ENCODE peak calls at places on chromosomes 13 and 19, in nine cellular contexts. One of them, this sample, is unnamed.

GRCh38 chr19:11261902-11262839 is at the start of gene DOCK6:
- DNase-seq in transverse colon: peak
- DNase-seq in HFF-Myc: no peak
- DNase-seq in activated T-cell treated with anti-CD3 and anti-CD28 coated beads, Interleukin-2, amount 50 U/mL, for 4 hours: no peak
- DNase-seq in GM23338: peak
- DNase-seq in HAP-1: peak
- DNase-seq in IMR-90: no peak
- DNase-seq in NCI-H748 treated with DMSO at 0.1 percent for 48 hours: no peak
- DNase-seq in A549: no peak
- DNase-seq in this sample: peak

GRCh38 chr13:67549331-67549730 is 319.2 kb upstream of the PCDH9 start:
- DNase-seq in transverse colon: no peak
- DNase-seq in HFF-Myc: no peak
- DNase-seq in activated T-cell treated with anti-CD3 and anti-CD28 coated beads, Interleukin-2, amount 50 U/mL, for 4 hours: no peak
- DNase-seq in GM23338: no peak
- DNase-seq in HAP-1: no peak
- DNase-seq in IMR-90: peak
- DNase-seq in NCI-H748 treated with DMSO at 0.1 percent for 48 hours: no peak
- DNase-seq in A549: peak
- DNase-seq in this sample: no peak

GRCh38 chr13:100977841-100978240 is 303.2 kb upstream of the TMTC4 start:
- DNase-seq in transverse colon: no peak
- DNase-seq in HFF-Myc: no peak
- DNase-seq in activated T-cell treated with anti-CD3 and anti-CD28 coated beads, Interleukin-2, amount 50 U/mL, for 4 hours: no peak
- DNase-seq in GM23338: no peak
- DNase-seq in HAP-1: no peak
- DNase-seq in IMR-90: no peak
- DNase-seq in NCI-H748 treated with DMSO at 0.1 percent for 48 hours: no peak
- DNase-seq in A549: no peak
- DNase-seq in this sample: no peak

GRCh38 chr19:27776020-27776419 is 1436.9 kb downstream of the UQCRFS1 start:
- DNase-seq in transverse colon: no peak
- DNase-seq in HFF-Myc: no peak
- DNase-seq in activated T-cell treated with anti-CD3 and anti-CD28 coated beads, Interleukin-2, amount 50 U/mL, for 4 hours: no peak
- DNase-seq in GM23338: peak
- DNase-seq in HAP-1: peak
- DNase-seq in IMR-90: peak
- DNase-seq in NCI-H748 treated with DMSO at 0.1 percent for 48 hours: no peak
- DNase-seq in A549: peak
- DNase-seq in this sample: no peak

GRCh38 chr19:51480590-51480989 is 2.3 kb downstream of the CEACAM18 start:
- DNase-seq in transverse colon: no peak
- DNase-seq in HFF-Myc: no peak
- DNase-seq in activated T-cell treated with anti-CD3 and anti-CD28 coated beads, Interleukin-2, amount 50 U/mL, for 4 hours: no peak
- DNase-seq in GM23338: peak
- DNase-seq in HAP-1: peak
- DNase-seq in IMR-90: no peak
- DNase-seq in NCI-H748 treated with DMSO at 0.1 percent for 48 hours: no peak
- DNase-seq in A549: no peak
- DNase-seq in this sample: peak

GRCh38 chr19:49272204-49272603 is 52.8 kb downstream of the SLC6A16 start:
- DNase-seq in transverse colon: no peak
- DNase-seq in HFF-Myc: peak
- DNase-seq in activated T-cell treated with anti-CD3 and anti-CD28 coated beads, Interleukin-2, amount 50 U/mL, for 4 hours: no peak
- DNase-seq in GM23338: no peak
- DNase-seq in HAP-1: no peak
- DNase-seq in IMR-90: peak
- DNase-seq in NCI-H748 treated with DMSO at 0.1 percent for 48 hours: no peak
- DNase-seq in A549: peak
- DNase-seq in this sample: no peak

GRCh38 chr19:45768644-45769053 is 403 bp downstream of the SIX5 start:
- DNase-seq in transverse colon: peak
- DNase-seq in HFF-Myc: no peak
- DNase-seq in activated T-cell treated with anti-CD3 and anti-CD28 coated beads, Interleukin-2, amount 50 U/mL, for 4 hours: peak
- DNase-seq in GM23338: peak
- DNase-seq in HAP-1: peak
- DNase-seq in IMR-90: peak
- DNase-seq in NCI-H748 treated with DMSO at 0.1 percent for 48 hours: no peak
- DNase-seq in A549: peak
- DNase-seq in this sample: peak

GRCh38 chr19:1942078-1942933 is 1.3 kb downstream of the CSNK1G2 start:
- DNase-seq in transverse colon: peak
- DNase-seq in HFF-Myc: peak
- DNase-seq in activated T-cell treated with anti-CD3 and anti-CD28 coated beads, Interleukin-2, amount 50 U/mL, for 4 hours: peak
- DNase-seq in GM23338: peak
- DNase-seq in HAP-1: peak
- DNase-seq in IMR-90: peak
- DNase-seq in NCI-H748 treated with DMSO at 0.1 percent for 48 hours: peak
- DNase-seq in A549: peak
- DNase-seq in this sample: peak

GRCh38 chr19:12696366-12697335 is at the start of gene FBXW9:
- DNase-seq in transverse colon: peak
- DNase-seq in HFF-Myc: peak
- DNase-seq in activated T-cell treated with anti-CD3 and anti-CD28 coated beads, Interleukin-2, amount 50 U/mL, for 4 hours: peak
- DNase-seq in GM23338: peak
- DNase-seq in HAP-1: peak
- DNase-seq in IMR-90: peak
- DNase-seq in NCI-H748 treated with DMSO at 0.1 percent for 48 hours: peak
- DNase-seq in A549: peak
- DNase-seq in this sample: peak

GRCh38 chr19:13103961-13104847 is 1.5 kb upstream of the LYL1 start:
- DNase-seq in transverse colon: peak
- DNase-seq in HFF-Myc: no peak
- DNase-seq in activated T-cell treated with anti-CD3 and anti-CD28 coated beads, Interleukin-2, amount 50 U/mL, for 4 hours: peak
- DNase-seq in GM23338: peak
- DNase-seq in HAP-1: peak
- DNase-seq in IMR-90: no peak
- DNase-seq in NCI-H748 treated with DMSO at 0.1 percent for 48 hours: no peak
- DNase-seq in A549: no peak
- DNase-seq in this sample: peak

GRCh38 chr13:24502567-24503375 is 9.8 kb downstream of the PARP4 start:
- DNase-seq in transverse colon: peak
- DNase-seq in HFF-Myc: peak
- DNase-seq in activated T-cell treated with anti-CD3 and anti-CD28 coated beads, Interleukin-2, amount 50 U/mL, for 4 hours: no peak
- DNase-seq in GM23338: no peak
- DNase-seq in HAP-1: peak
- DNase-seq in IMR-90: peak
- DNase-seq in NCI-H748 treated with DMSO at 0.1 percent for 48 hours: no peak
- DNase-seq in A549: peak
- DNase-seq in this sample: no peak

GRCh38 chr19:799076-799881 is 2.0 kb downstream of the PTBP1 start:
- DNase-seq in transverse colon: peak
- DNase-seq in HFF-Myc: no peak
- DNase-seq in activated T-cell treated with anti-CD3 and anti-CD28 coated beads, Interleukin-2, amount 50 U/mL, for 4 hours: no peak
- DNase-seq in GM23338: peak
- DNase-seq in HAP-1: peak
- DNase-seq in IMR-90: peak
- DNase-seq in NCI-H748 treated with DMSO at 0.1 percent for 48 hours: no peak
- DNase-seq in A549: no peak
- DNase-seq in this sample: no peak

GRCh38 chr13:76297331-76297730 is 588.9 kb downstream of the KCTD12 start:
- DNase-seq in transverse colon: no peak
- DNase-seq in HFF-Myc: no peak
- DNase-seq in activated T-cell treated with anti-CD3 and anti-CD28 coated beads, Interleukin-2, amount 50 U/mL, for 4 hours: no peak
- DNase-seq in GM23338: no peak
- DNase-seq in HAP-1: no peak
- DNase-seq in IMR-90: no peak
- DNase-seq in NCI-H748 treated with DMSO at 0.1 percent for 48 hours: no peak
- DNase-seq in A549: no peak
- DNase-seq in this sample: no peak

GRCh38 chr19:35013047-35013819 is 13.1 kb downstream of the GRAMD1A start:
- DNase-seq in transverse colon: peak
- DNase-seq in HFF-Myc: no peak
- DNase-seq in activated T-cell treated with anti-CD3 and anti-CD28 coated beads, Interleukin-2, amount 50 U/mL, for 4 hours: peak
- DNase-seq in GM23338: peak
- DNase-seq in HAP-1: peak
- DNase-seq in IMR-90: peak
- DNase-seq in NCI-H748 treated with DMSO at 0.1 percent for 48 hours: no peak
- DNase-seq in A549: peak
- DNase-seq in this sample: peak

GRCh38 chr19:27672309-27673047 is 1540.5 kb downstream of the UQCRFS1 start:
- DNase-seq in transverse colon: no peak
- DNase-seq in HFF-Myc: no peak
- DNase-seq in activated T-cell treated with anti-CD3 and anti-CD28 coated beads, Interleukin-2, amount 50 U/mL, for 4 hours: no peak
- DNase-seq in GM23338: no peak
- DNase-seq in HAP-1: no peak
- DNase-seq in IMR-90: no peak
- DNase-seq in NCI-H748 treated with DMSO at 0.1 percent for 48 hours: no peak
- DNase-seq in A549: no peak
- DNase-seq in this sample: no peak

GRCh38 chr19:19040417-19040816 is 7.0 kb downstream of the ARMC6 start:
- DNase-seq in transverse colon: peak
- DNase-seq in HFF-Myc: no peak
- DNase-seq in activated T-cell treated with anti-CD3 and anti-CD28 coated beads, Interleukin-2, amount 50 U/mL, for 4 hours: no peak
- DNase-seq in GM23338: no peak
- DNase-seq in HAP-1: no peak
- DNase-seq in IMR-90: peak
- DNase-seq in NCI-H748 treated with DMSO at 0.1 percent for 48 hours: no peak
- DNase-seq in A549: peak
- DNase-seq in this sample: no peak

GRCh38 chr13:84946144-84946543 is 853.1 kb downstream of the SLITRK6 start:
- DNase-seq in transverse colon: no peak
- DNase-seq in HFF-Myc: no peak
- DNase-seq in activated T-cell treated with anti-CD3 and anti-CD28 coated beads, Interleukin-2, amount 50 U/mL, for 4 hours: no peak
- DNase-seq in GM23338: no peak
- DNase-seq in HAP-1: no peak
- DNase-seq in IMR-90: no peak
- DNase-seq in NCI-H748 treated with DMSO at 0.1 percent for 48 hours: no peak
- DNase-seq in A549: no peak
- DNase-seq in this sample: no peak

GRCh38 chr19:1089891-1090290 is 5.3 kb downstream of the POLR2E start:
- DNase-seq in transverse colon: no peak
- DNase-seq in HFF-Myc: no peak
- DNase-seq in activated T-cell treated with anti-CD3 and anti-CD28 coated beads, Interleukin-2, amount 50 U/mL, for 4 hours: no peak
- DNase-seq in GM23338: no peak
- DNase-seq in HAP-1: no peak
- DNase-seq in IMR-90: no peak
- DNase-seq in NCI-H748 treated with DMSO at 0.1 percent for 48 hours: no peak
- DNase-seq in A549: no peak
- DNase-seq in this sample: no peak

GRCh38 chr13:99357149-99357596 is 50.0 kb upstream of the GPR183 start:
- DNase-seq in transverse colon: no peak
- DNase-seq in HFF-Myc: no peak
- DNase-seq in activated T-cell treated with anti-CD3 and anti-CD28 coated beads, Interleukin-2, amount 50 U/mL, for 4 hours: peak
- DNase-seq in GM23338: no peak
- DNase-seq in HAP-1: no peak
- DNase-seq in IMR-90: peak
- DNase-seq in NCI-H748 treated with DMSO at 0.1 percent for 48 hours: no peak
- DNase-seq in A549: no peak
- DNase-seq in this sample: no peak

GRCh38 chr19:51784922-51785690 is 9.9 kb upstream of the FPR3 start:
- DNase-seq in transverse colon: peak
- DNase-seq in HFF-Myc: no peak
- DNase-seq in activated T-cell treated with anti-CD3 and anti-CD28 coated beads, Interleukin-2, amount 50 U/mL, for 4 hours: no peak
- DNase-seq in GM23338: peak
- DNase-seq in HAP-1: no peak
- DNase-seq in IMR-90: no peak
- DNase-seq in NCI-H748 treated with DMSO at 0.1 percent for 48 hours: no peak
- DNase-seq in A549: no peak
- DNase-seq in this sample: no peak

GRCh38 chr19:6150289-6150688 is 14.8 kb downstream of the ACSBG2 start:
- DNase-seq in transverse colon: no peak
- DNase-seq in HFF-Myc: no peak
- DNase-seq in activated T-cell treated with anti-CD3 and anti-CD28 coated beads, Interleukin-2, amount 50 U/mL, for 4 hours: no peak
- DNase-seq in GM23338: no peak
- DNase-seq in HAP-1: no peak
- DNase-seq in IMR-90: peak
- DNase-seq in NCI-H748 treated with DMSO at 0.1 percent for 48 hours: no peak
- DNase-seq in A549: no peak
- DNase-seq in this sample: no peak

GRCh38 chr13:33207616-33207964 is 78.0 kb downstream of the STARD13 start:
- DNase-seq in transverse colon: no peak
- DNase-seq in HFF-Myc: peak
- DNase-seq in activated T-cell treated with anti-CD3 and anti-CD28 coated beads, Interleukin-2, amount 50 U/mL, for 4 hours: no peak
- DNase-seq in GM23338: no peak
- DNase-seq in HAP-1: no peak
- DNase-seq in IMR-90: peak
- DNase-seq in NCI-H748 treated with DMSO at 0.1 percent for 48 hours: no peak
- DNase-seq in A549: no peak
- DNase-seq in this sample: no peak

GRCh38 chr19:19028526-19028925 is 4.8 kb downstream of the SUGP2 start:
- DNase-seq in transverse colon: no peak
- DNase-seq in HFF-Myc: no peak
- DNase-seq in activated T-cell treated with anti-CD3 and anti-CD28 coated beads, Interleukin-2, amount 50 U/mL, for 4 hours: no peak
- DNase-seq in GM23338: no peak
- DNase-seq in HAP-1: no peak
- DNase-seq in IMR-90: no peak
- DNase-seq in NCI-H748 treated with DMSO at 0.1 percent for 48 hours: no peak
- DNase-seq in A549: no peak
- DNase-seq in this sample: no peak

GRCh38 chr13:110683203-110683883 is 22.6 kb downstream of the CARS2 start:
- DNase-seq in transverse colon: no peak
- DNase-seq in HFF-Myc: no peak
- DNase-seq in activated T-cell treated with anti-CD3 and anti-CD28 coated beads, Interleukin-2, amount 50 U/mL, for 4 hours: no peak
- DNase-seq in GM23338: peak
- DNase-seq in HAP-1: no peak
- DNase-seq in IMR-90: peak
- DNase-seq in NCI-H748 treated with DMSO at 0.1 percent for 48 hours: no peak
- DNase-seq in A549: peak
- DNase-seq in this sample: no peak

GRCh38 chr19:17075860-17076538 is 422 bp downstream of the MYO9B start:
- DNase-seq in transverse colon: peak
- DNase-seq in HFF-Myc: no peak
- DNase-seq in activated T-cell treated with anti-CD3 and anti-CD28 coated beads, Interleukin-2, amount 50 U/mL, for 4 hours: peak
- DNase-seq in GM23338: peak
- DNase-seq in HAP-1: peak
- DNase-seq in IMR-90: peak
- DNase-seq in NCI-H748 treated with DMSO at 0.1 percent for 48 hours: no peak
- DNase-seq in A549: no peak
- DNase-seq in this sample: no peak

GRCh38 chr19:390386-391198 is 18.4 kb downstream of the C2CD4C start:
- DNase-seq in transverse colon: no peak
- DNase-seq in HFF-Myc: no peak
- DNase-seq in activated T-cell treated with anti-CD3 and anti-CD28 coated beads, Interleukin-2, amount 50 U/mL, for 4 hours: no peak
- DNase-seq in GM23338: no peak
- DNase-seq in HAP-1: peak
- DNase-seq in IMR-90: no peak
- DNase-seq in NCI-H748 treated with DMSO at 0.1 percent for 48 hours: no peak
- DNase-seq in A549: no peak
- DNase-seq in this sample: no peak

GRCh38 chr19:41795031-41795461 is 1.3 kb upstream of the CEACAM3 start:
- DNase-seq in transverse colon: peak
- DNase-seq in HFF-Myc: no peak
- DNase-seq in activated T-cell treated with anti-CD3 and anti-CD28 coated beads, Interleukin-2, amount 50 U/mL, for 4 hours: peak
- DNase-seq in GM23338: peak
- DNase-seq in HAP-1: peak
- DNase-seq in IMR-90: peak
- DNase-seq in NCI-H748 treated with DMSO at 0.1 percent for 48 hours: peak
- DNase-seq in A549: peak
- DNase-seq in this sample: peak

GRCh38 chr13:41549491-41549890 is 92.1 kb downstream of the RGCC start:
- DNase-seq in transverse colon: no peak
- DNase-seq in HFF-Myc: no peak
- DNase-seq in activated T-cell treated with anti-CD3 and anti-CD28 coated beads, Interleukin-2, amount 50 U/mL, for 4 hours: no peak
- DNase-seq in GM23338: no peak
- DNase-seq in HAP-1: no peak
- DNase-seq in IMR-90: no peak
- DNase-seq in NCI-H748 treated with DMSO at 0.1 percent for 48 hours: no peak
- DNase-seq in A549: no peak
- DNase-seq in this sample: no peak

GRCh38 chr19:58053480-58054156 is 5.5 kb upstream of the ZNF135 start:
- DNase-seq in transverse colon: no peak
- DNase-seq in HFF-Myc: no peak
- DNase-seq in activated T-cell treated with anti-CD3 and anti-CD28 coated beads, Interleukin-2, amount 50 U/mL, for 4 hours: no peak
- DNase-seq in GM23338: no peak
- DNase-seq in HAP-1: no peak
- DNase-seq in IMR-90: no peak
- DNase-seq in NCI-H748 treated with DMSO at 0.1 percent for 48 hours: no peak
- DNase-seq in A549: no peak
- DNase-seq in this sample: no peak

GRCh38 chr19:52237771-52238400 is 31.5 kb upstream of the ZNF766 start:
- DNase-seq in transverse colon: peak
- DNase-seq in HFF-Myc: peak
- DNase-seq in activated T-cell treated with anti-CD3 and anti-CD28 coated beads, Interleukin-2, amount 50 U/mL, for 4 hours: peak
- DNase-seq in GM23338: peak
- DNase-seq in HAP-1: peak
- DNase-seq in IMR-90: peak
- DNase-seq in NCI-H748 treated with DMSO at 0.1 percent for 48 hours: peak
- DNase-seq in A549: peak
- DNase-seq in this sample: peak

GRCh38 chr19:14405380-14405757 is 13.8 kb downstream of the DDX39A start:
- DNase-seq in transverse colon: no peak
- DNase-seq in HFF-Myc: no peak
- DNase-seq in activated T-cell treated with anti-CD3 and anti-CD28 coated beads, Interleukin-2, amount 50 U/mL, for 4 hours: no peak
- DNase-seq in GM23338: peak
- DNase-seq in HAP-1: no peak
- DNase-seq in IMR-90: no peak
- DNase-seq in NCI-H748 treated with DMSO at 0.1 percent for 48 hours: no peak
- DNase-seq in A549: no peak
- DNase-seq in this sample: peak

This sample was measured in WTC11.